ENCODE peak calls at places on chromosomes 3 and 15, in eight cellular contexts. One of them, this sample, is unnamed.

GRCh38 chr15:59168536-59168935 is 38.1 kb upstream of the LDHAL6B start:
- DNase-seq in kidney tubule cell: peak
- DNase-seq in stimulated activated CD4-positive, alpha-beta T cell treated with anti-CD3 and anti-CD28 coated beads, TNF-alpha, amount 100 ng/mL, for 24 hours: no peak
- DNase-seq in activated CD4-positive, alpha-beta T cell treated with anti-CD3 and anti-CD28 coated beads for 24 hours: no peak
- DNase-seq in activated T-helper 1 cell treated with Interleukin-2 at 50 U/mL for 16 hours: no peak
- DNase-seq in OCI-M1: no peak
- DNase-seq in SJSA1: no peak
- DNase-seq in T47D: no peak
- DNase-seq in this sample: no peak

GRCh38 chr15:54580643-54581042 is 602.4 kb downstream of the UNC13C start:
- DNase-seq in T47D: no peak
- DNase-seq in kidney tubule cell: peak
- DNase-seq in activated T-helper 1 cell treated with Interleukin-2 at 50 U/mL for 16 hours: no peak
- DNase-seq in activated CD4-positive, alpha-beta T cell treated with anti-CD3 and anti-CD28 coated beads for 24 hours: no peak
- DNase-seq in SJSA1: no peak
- DNase-seq in OCI-M1: no peak
- DNase-seq in stimulated activated CD4-positive, alpha-beta T cell treated with anti-CD3 and anti-CD28 coated beads, TNF-alpha, amount 100 ng/mL, for 24 hours: no peak
- DNase-seq in this sample: no peak

GRCh38 chr15:81184188-81184587 is 12.5 kb upstream of the IL16 start:
- DNase-seq in OCI-M1: no peak
- DNase-seq in stimulated activated CD4-positive, alpha-beta T cell treated with anti-CD3 and anti-CD28 coated beads, TNF-alpha, amount 100 ng/mL, for 24 hours: no peak
- DNase-seq in activated T-helper 1 cell treated with Interleukin-2 at 50 U/mL for 16 hours: no peak
- DNase-seq in activated CD4-positive, alpha-beta T cell treated with anti-CD3 and anti-CD28 coated beads for 24 hours: no peak
- DNase-seq in kidney tubule cell: no peak
- DNase-seq in T47D: no peak
- DNase-seq in SJSA1: no peak
- DNase-seq in this sample: no peak

GRCh38 chr15:70753101-70753829 is 10.1 kb downstream of the UACA start:
- DNase-seq in T47D: no peak
- DNase-seq in kidney tubule cell: no peak
- DNase-seq in activated CD4-positive, alpha-beta T cell treated with anti-CD3 and anti-CD28 coated beads for 24 hours: no peak
- DNase-seq in activated T-helper 1 cell treated with Interleukin-2 at 50 U/mL for 16 hours: no peak
- DNase-seq in SJSA1: no peak
- DNase-seq in stimulated activated CD4-positive, alpha-beta T cell treated with anti-CD3 and anti-CD28 coated beads, TNF-alpha, amount 100 ng/mL, for 24 hours: no peak
- DNase-seq in OCI-M1: no peak
- DNase-seq in this sample: no peak

GRCh38 chr15:44327578-44327977 is 39.1 kb downstream of the GOLM2 start:
- DNase-seq in activated T-helper 1 cell treated with Interleukin-2 at 50 U/mL for 16 hours: no peak
- DNase-seq in stimulated activated CD4-positive, alpha-beta T cell treated with anti-CD3 and anti-CD28 coated beads, TNF-alpha, amount 100 ng/mL, for 24 hours: no peak
- DNase-seq in activated CD4-positive, alpha-beta T cell treated with anti-CD3 and anti-CD28 coated beads for 24 hours: no peak
- DNase-seq in SJSA1: no peak
- DNase-seq in T47D: no peak
- DNase-seq in kidney tubule cell: peak
- DNase-seq in OCI-M1: no peak
- DNase-seq in this sample: no peak

GRCh38 chr3:107367353-107367752 is 9.9 kb upstream of the CCDC54 start:
- DNase-seq in OCI-M1: peak
- DNase-seq in activated T-helper 1 cell treated with Interleukin-2 at 50 U/mL for 16 hours: no peak
- DNase-seq in kidney tubule cell: peak
- DNase-seq in SJSA1: peak
- DNase-seq in activated CD4-positive, alpha-beta T cell treated with anti-CD3 and anti-CD28 coated beads for 24 hours: no peak
- DNase-seq in stimulated activated CD4-positive, alpha-beta T cell treated with anti-CD3 and anti-CD28 coated beads, TNF-alpha, amount 100 ng/mL, for 24 hours: no peak
- DNase-seq in T47D: no peak
- DNase-seq in this sample: peak

GRCh38 chr3:18062289-18063025 is 320.0 kb upstream of the TBC1D5 start:
- DNase-seq in OCI-M1: no peak
- DNase-seq in activated CD4-positive, alpha-beta T cell treated with anti-CD3 and anti-CD28 coated beads for 24 hours: no peak
- DNase-seq in T47D: no peak
- DNase-seq in stimulated activated CD4-positive, alpha-beta T cell treated with anti-CD3 and anti-CD28 coated beads, TNF-alpha, amount 100 ng/mL, for 24 hours: no peak
- DNase-seq in kidney tubule cell: peak
- DNase-seq in activated T-helper 1 cell treated with Interleukin-2 at 50 U/mL for 16 hours: no peak
- DNase-seq in SJSA1: peak
- DNase-seq in this sample: no peak

GRCh38 chr3:4664412-4664811 is 171.3 kb downstream of the ITPR1 start:
- DNase-seq in stimulated activated CD4-positive, alpha-beta T cell treated with anti-CD3 and anti-CD28 coated beads, TNF-alpha, amount 100 ng/mL, for 24 hours: no peak
- DNase-seq in kidney tubule cell: no peak
- DNase-seq in activated CD4-positive, alpha-beta T cell treated with anti-CD3 and anti-CD28 coated beads for 24 hours: no peak
- DNase-seq in T47D: no peak
- DNase-seq in activated T-helper 1 cell treated with Interleukin-2 at 50 U/mL for 16 hours: no peak
- DNase-seq in SJSA1: no peak
- DNase-seq in OCI-M1: no peak
- DNase-seq in this sample: no peak

GRCh38 chr3:25444273-25444672 is 16.2 kb downstream of the RARB start:
- DNase-seq in activated CD4-positive, alpha-beta T cell treated with anti-CD3 and anti-CD28 coated beads for 24 hours: no peak
- DNase-seq in activated T-helper 1 cell treated with Interleukin-2 at 50 U/mL for 16 hours: no peak
- DNase-seq in stimulated activated CD4-positive, alpha-beta T cell treated with anti-CD3 and anti-CD28 coated beads, TNF-alpha, amount 100 ng/mL, for 24 hours: no peak
- DNase-seq in SJSA1: no peak
- DNase-seq in OCI-M1: no peak
- DNase-seq in T47D: no peak
- DNase-seq in kidney tubule cell: no peak
- DNase-seq in this sample: no peak

GRCh38 chr3:48408823-48409281 is 21.0 kb downstream of the PLXNB1 start:
- DNase-seq in activated CD4-positive, alpha-beta T cell treated with anti-CD3 and anti-CD28 coated beads for 24 hours: no peak
- DNase-seq in T47D: peak
- DNase-seq in SJSA1: no peak
- DNase-seq in OCI-M1: peak
- DNase-seq in stimulated activated CD4-positive, alpha-beta T cell treated with anti-CD3 and anti-CD28 coated beads, TNF-alpha, amount 100 ng/mL, for 24 hours: no peak
- DNase-seq in activated T-helper 1 cell treated with Interleukin-2 at 50 U/mL for 16 hours: no peak
- DNase-seq in kidney tubule cell: no peak
- DNase-seq in this sample: no peak

GRCh38 chr3:12948371-12948770 is 107.0 kb upstream of the RPL32 start:
- DNase-seq in kidney tubule cell: no peak
- DNase-seq in OCI-M1: no peak
- DNase-seq in stimulated activated CD4-positive, alpha-beta T cell treated with anti-CD3 and anti-CD28 coated beads, TNF-alpha, amount 100 ng/mL, for 24 hours: no peak
- DNase-seq in T47D: no peak
- DNase-seq in activated T-helper 1 cell treated with Interleukin-2 at 50 U/mL for 16 hours: no peak
- DNase-seq in activated CD4-positive, alpha-beta T cell treated with anti-CD3 and anti-CD28 coated beads for 24 hours: no peak
- DNase-seq in SJSA1: no peak
- DNase-seq in this sample: peak

GRCh38 chr3:11917051-11917450 is 70.4 kb upstream of the TAMM41 start:
- DNase-seq in activated CD4-positive, alpha-beta T cell treated with anti-CD3 and anti-CD28 coated beads for 24 hours: no peak
- DNase-seq in activated T-helper 1 cell treated with Interleukin-2 at 50 U/mL for 16 hours: no peak
- DNase-seq in kidney tubule cell: no peak
- DNase-seq in OCI-M1: no peak
- DNase-seq in stimulated activated CD4-positive, alpha-beta T cell treated with anti-CD3 and anti-CD28 coated beads, TNF-alpha, amount 100 ng/mL, for 24 hours: no peak
- DNase-seq in T47D: no peak
- DNase-seq in SJSA1: no peak
- DNase-seq in this sample: no peak

GRCh38 chr15:85421116-85421925 is 40.9 kb downstream of the AKAP13 start:
- DNase-seq in T47D: no peak
- DNase-seq in activated T-helper 1 cell treated with Interleukin-2 at 50 U/mL for 16 hours: no peak
- DNase-seq in kidney tubule cell: no peak
- DNase-seq in stimulated activated CD4-positive, alpha-beta T cell treated with anti-CD3 and anti-CD28 coated beads, TNF-alpha, amount 100 ng/mL, for 24 hours: no peak
- DNase-seq in SJSA1: no peak
- DNase-seq in activated CD4-positive, alpha-beta T cell treated with anti-CD3 and anti-CD28 coated beads for 24 hours: no peak
- DNase-seq in OCI-M1: no peak
- DNase-seq in this sample: no peak

GRCh38 chr15:50257206-50257735 is 8.3 kb downstream of the HDC start:
- DNase-seq in activated CD4-positive, alpha-beta T cell treated with anti-CD3 and anti-CD28 coated beads for 24 hours: no peak
- DNase-seq in activated T-helper 1 cell treated with Interleukin-2 at 50 U/mL for 16 hours: no peak
- DNase-seq in stimulated activated CD4-positive, alpha-beta T cell treated with anti-CD3 and anti-CD28 coated beads, TNF-alpha, amount 100 ng/mL, for 24 hours: no peak
- DNase-seq in kidney tubule cell: no peak
- DNase-seq in T47D: no peak
- DNase-seq in SJSA1: no peak
- DNase-seq in OCI-M1: peak
- DNase-seq in this sample: no peak

GRCh38 chr3:164377466-164377865 is 700.8 kb downstream of the SI start:
- DNase-seq in stimulated activated CD4-positive, alpha-beta T cell treated with anti-CD3 and anti-CD28 coated beads, TNF-alpha, amount 100 ng/mL, for 24 hours: no peak
- DNase-seq in OCI-M1: no peak
- DNase-seq in SJSA1: no peak
- DNase-seq in T47D: no peak
- DNase-seq in kidney tubule cell: no peak
- DNase-seq in activated T-helper 1 cell treated with Interleukin-2 at 50 U/mL for 16 hours: no peak
- DNase-seq in activated CD4-positive, alpha-beta T cell treated with anti-CD3 and anti-CD28 coated beads for 24 hours: no peak
- DNase-seq in this sample: no peak

GRCh38 chr3:73070675-73071575 is 9.5 kb downstream of the EBLN2 start:
- DNase-seq in stimulated activated CD4-positive, alpha-beta T cell treated with anti-CD3 and anti-CD28 coated beads, TNF-alpha, amount 100 ng/mL, for 24 hours: no peak
- DNase-seq in activated CD4-positive, alpha-beta T cell treated with anti-CD3 and anti-CD28 coated beads for 24 hours: no peak
- DNase-seq in T47D: no peak
- DNase-seq in SJSA1: peak
- DNase-seq in OCI-M1: no peak
- DNase-seq in activated T-helper 1 cell treated with Interleukin-2 at 50 U/mL for 16 hours: no peak
- DNase-seq in kidney tubule cell: no peak
- DNase-seq in this sample: peak

GRCh38 chr3:51392301-51393095 is 1.4 kb downstream of the RBM15B start:
- DNase-seq in activated T-helper 1 cell treated with Interleukin-2 at 50 U/mL for 16 hours: no peak
- DNase-seq in stimulated activated CD4-positive, alpha-beta T cell treated with anti-CD3 and anti-CD28 coated beads, TNF-alpha, amount 100 ng/mL, for 24 hours: no peak
- DNase-seq in OCI-M1: no peak
- DNase-seq in SJSA1: no peak
- DNase-seq in activated CD4-positive, alpha-beta T cell treated with anti-CD3 and anti-CD28 coated beads for 24 hours: no peak
- DNase-seq in T47D: no peak
- DNase-seq in kidney tubule cell: no peak
- DNase-seq in this sample: no peak

GRCh38 chr3:195386739-195387138 is 56.1 kb downstream of the ACAP2 start:
- DNase-seq in kidney tubule cell: no peak
- DNase-seq in activated CD4-positive, alpha-beta T cell treated with anti-CD3 and anti-CD28 coated beads for 24 hours: no peak
- DNase-seq in activated T-helper 1 cell treated with Interleukin-2 at 50 U/mL for 16 hours: no peak
- DNase-seq in OCI-M1: no peak
- DNase-seq in stimulated activated CD4-positive, alpha-beta T cell treated with anti-CD3 and anti-CD28 coated beads, TNF-alpha, amount 100 ng/mL, for 24 hours: no peak
- DNase-seq in T47D: no peak
- DNase-seq in SJSA1: no peak
- DNase-seq in this sample: no peak

GRCh38 chr3:37174532-37175126 is at the start of gene LRRFIP2:
- DNase-seq in activated T-helper 1 cell treated with Interleukin-2 at 50 U/mL for 16 hours: no peak
- DNase-seq in activated CD4-positive, alpha-beta T cell treated with anti-CD3 and anti-CD28 coated beads for 24 hours: no peak
- DNase-seq in SJSA1: peak
- DNase-seq in kidney tubule cell: peak
- DNase-seq in T47D: no peak
- DNase-seq in OCI-M1: peak
- DNase-seq in stimulated activated CD4-positive, alpha-beta T cell treated with anti-CD3 and anti-CD28 coated beads, TNF-alpha, amount 100 ng/mL, for 24 hours: no peak
- DNase-seq in this sample: no peak

GRCh38 chr3:114221165-114221880 is 16.1 kb downstream of the ZNF80 start:
- DNase-seq in activated CD4-positive, alpha-beta T cell treated with anti-CD3 and anti-CD28 coated beads for 24 hours: peak
- DNase-seq in activated T-helper 1 cell treated with Interleukin-2 at 50 U/mL for 16 hours: peak
- DNase-seq in OCI-M1: peak
- DNase-seq in kidney tubule cell: no peak
- DNase-seq in stimulated activated CD4-positive, alpha-beta T cell treated with anti-CD3 and anti-CD28 coated beads, TNF-alpha, amount 100 ng/mL, for 24 hours: peak
- DNase-seq in T47D: no peak
- DNase-seq in SJSA1: no peak
- DNase-seq in this sample: no peak

GRCh38 chr3:140397847-140398246 is 280.0 kb upstream of the TRIM42 start:
- DNase-seq in OCI-M1: no peak
- DNase-seq in stimulated activated CD4-positive, alpha-beta T cell treated with anti-CD3 and anti-CD28 coated beads, TNF-alpha, amount 100 ng/mL, for 24 hours: no peak
- DNase-seq in SJSA1: no peak
- DNase-seq in activated CD4-positive, alpha-beta T cell treated with anti-CD3 and anti-CD28 coated beads for 24 hours: no peak
- DNase-seq in T47D: no peak
- DNase-seq in activated T-helper 1 cell treated with Interleukin-2 at 50 U/mL for 16 hours: no peak
- DNase-seq in kidney tubule cell: no peak
- DNase-seq in this sample: no peak